ENCODE peak calls at places on chromosomes 11 and 22, in ten cellular contexts. A, G, S, F, W, M, Y, L, C and J are unnamed samples.

GRCh38 chr11:106399075-106399500 is 321.6 kb downstream of the AASDHPPT start:
- DNase-seq in W (peak; percentile 99), S (no peak), Y (peak; percentile 34), M (peak; percentile 100), G (peak; percentile 66), F (no peak), L (peak; percentile 92), A (no peak), C (peak; percentile 36), J (peak; percentile 91)

GRCh38 chr22:31230155-31230870 is 18.2 kb downstream of the LIMK2 start:
- DNase-seq in S (no peak), A (no peak), Y (no peak), F (no peak), L (no peak), G (no peak), M (peak; percentile 24), W (no peak), C (no peak), J (no peak)

GRCh38 chr22:50016988-50017700 is 4.6 kb upstream of the IL17REL start:
- DNase-seq in C (no peak), F (no peak), G (no peak), S (no peak), W (no peak), M (no peak), Y (no peak), L (peak; percentile 81), A (no peak), J (no peak)

GRCh38 chr22:30876925-30877553 is 91.5 kb downstream of the MORC2 start:
- DNase-seq in M (peak; percentile 70), Y (no peak), S (peak; percentile 90), A (no peak), L (no peak), G (no peak), F (no peak), W (no peak), C (no peak), J (no peak)

GRCh38 chr11:61776561-61777075 is 15.8 kb downstream of the TMEM258 start:
- DNase-seq in L (peak; percentile 59), S (peak; percentile 76), C (peak; percentile 28), M (peak; percentile 69), A (peak; percentile 65), Y (peak; percentile 41), F (peak; percentile 71), W (no peak), G (peak; percentile 47), J (no peak)

GRCh38 chr22:24819941-24820461 is 14.0 kb downstream of the SGSM1 start:
- DNase-seq in W (no peak), C (no peak), Y (peak; percentile 33), L (no peak), S (peak; percentile 57), A (no peak), G (no peak), M (no peak), F (no peak), J (no peak)

GRCh38 chr22:35637254-35637653 is 11.0 kb upstream of the APOL6 start:
- DNase-seq in A (no peak), F (no peak), C (no peak), G (no peak), W (no peak), Y (no peak), S (no peak), M (no peak), L (no peak), J (no peak)

GRCh38 chr22:42074153-42074750 is at the start of gene PHETA2:
- DNase-seq in G (peak; percentile 55), C (no peak), A (no peak), F (peak; percentile 14), S (peak; percentile 57), Y (no peak), M (peak; percentile 45), L (no peak), W (no peak), J (no peak)

GRCh38 chr11:65219930-65220213 is 38.1 kb downstream of the CAPN1 start:
- DNase-seq in Y (no peak), M (peak; percentile 15), C (no peak), G (no peak), S (no peak), A (no peak), F (no peak), L (no peak), W (peak; percentile 42), J (no peak)

GRCh38 chr11:84719935-84720577 is 907.1 kb downstream of the DLG2 start:
- DNase-seq in A (no peak), L (no peak), M (no peak), S (no peak), F (peak; percentile 54), Y (no peak), G (no peak), C (no peak), W (no peak), J (no peak)

GRCh38 chr11:68890490-68891231 is 13.0 kb downstream of the MRPL21 start:
- DNase-seq in F (no peak), G (peak; percentile 86), A (no peak), S (peak; percentile 82), C (no peak), L (no peak), Y (peak; percentile 35), W (peak; percentile 84), M (peak; percentile 73), J (peak; percentile 98)

GRCh38 chr22:33109532-33110148 is 51.5 kb upstream of the SYN3 start:
- DNase-seq in L (no peak), G (no peak), A (no peak), M (no peak), F (no peak), S (no peak), Y (no peak), C (no peak), W (no peak), J (no peak)

GRCh38 chr11:114586797-114587196 is 8.8 kb downstream of the NXPE4 start:
- DNase-seq in L (peak; percentile 9), A (peak; percentile 1), M (no peak), S (no peak), F (no peak), W (no peak), G (no peak), C (no peak), Y (no peak), J (no peak)

GRCh38 chr11:28231475-28231874 is 123.3 kb downstream of the METTL15 start:
- DNase-seq in M (peak; percentile 67), W (no peak), Y (no peak), A (no peak), L (peak; percentile 2), S (no peak), C (no peak), G (no peak), F (no peak), J (no peak)

GRCh38 chr11:19931141-19931767 is 218.6 kb downstream of the NAV2 start:
- DNase-seq in C (no peak), M (peak; percentile 33), G (no peak), Y (no peak), S (no peak), A (no peak), F (no peak), L (no peak), W (peak; percentile 44), J (no peak)

GRCh38 chr11:85821636-85822035 is 10.7 kb upstream of the SYTL2 start:
- DNase-seq in C (no peak), Y (no peak), S (no peak), M (peak; percentile 33), L (peak; percentile 66), G (no peak), F (no peak), A (no peak), W (no peak), J (no peak)

GRCh38 chr22:19730662-19731360 is 7.5 kb downstream of the GP1BB start:
- DNase-seq in C (peak; percentile 50), W (peak; percentile 3), G (peak; percentile 87), S (peak; percentile 87), L (peak; percentile 76), Y (peak; percentile 84), F (peak; percentile 91), M (peak; percentile 69), A (peak; percentile 83), J (peak; percentile 96)

GRCh38 chr22:39384750-39385480 is 14.7 kb upstream of the TAB1 start:
- DNase-seq in L (peak; percentile 23), S (peak; percentile 64), M (peak; percentile 22), G (no peak), Y (no peak), F (peak; percentile 44), C (no peak), W (no peak), A (peak; percentile 61), J (no peak)
- TF ChIP-seq CTCF in L (peak; percentile 10), S (peak; percentile 37), M (peak; percentile 44), G (peak; percentile 22), Y (no peak), F (peak; percentile 37), C (peak; percentile 27), W (peak; percentile 40), A (peak; percentile 63), J (peak; percentile 24)

GRCh38 chr11:130390071-130390758 is 38.2 kb downstream of the ADAMTS8 start:
- DNase-seq in C (peak; percentile 24), Y (no peak), A (peak; percentile 9), G (no peak), L (peak; percentile 63), F (peak; percentile 32), S (no peak), W (no peak), M (peak; percentile 88), J (no peak)
- TF ChIP-seq CTCF in C (peak; percentile 37), Y (peak; percentile 16), A (peak; percentile 62), G (peak; percentile 27), L (peak; percentile 47), F (peak; percentile 63), S (no peak), W (peak; percentile 70), M (peak; percentile 68), J (peak; percentile 64)

DNA sequence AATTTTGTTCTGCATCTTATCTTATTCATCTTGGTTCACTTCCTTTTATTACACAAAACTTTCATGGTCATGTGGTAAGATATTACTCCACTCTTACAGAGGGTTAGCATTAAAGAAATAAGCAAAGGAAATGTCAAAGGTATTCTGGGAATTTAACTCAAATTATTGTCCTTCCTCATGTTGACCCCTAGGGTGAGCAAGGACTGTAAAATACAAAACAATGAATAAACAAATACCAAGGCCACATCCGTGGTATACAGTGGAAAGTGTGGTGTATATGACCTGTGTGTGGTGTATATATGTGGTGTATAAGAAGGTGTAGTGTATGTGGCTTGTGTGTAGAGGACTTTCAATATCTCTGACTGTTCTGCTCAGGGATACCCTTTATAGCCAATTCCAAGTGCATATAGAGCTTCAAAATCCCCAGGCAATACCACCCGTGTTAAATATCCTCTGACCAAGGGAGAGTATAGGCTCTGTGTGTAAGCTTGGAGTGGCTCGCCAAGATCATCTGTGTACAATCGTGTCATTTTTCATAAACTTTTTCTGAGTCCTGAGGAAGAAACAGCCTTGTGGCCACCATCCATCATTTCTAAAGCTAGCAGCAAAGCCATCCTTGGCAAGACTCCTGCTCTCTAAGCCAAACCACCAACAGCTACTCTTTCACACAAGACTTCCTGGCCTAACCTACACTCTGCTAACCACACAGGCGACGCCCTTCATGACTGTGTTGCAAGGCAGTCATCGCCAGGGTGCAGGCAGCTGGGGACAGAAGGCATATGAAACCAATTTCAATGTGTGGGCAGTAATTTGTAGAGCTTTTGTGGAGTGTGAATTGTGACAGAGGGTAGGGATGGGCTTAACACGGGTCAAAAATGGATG is 548.0 kb downstream of the ETS1 start:
- DNase-seq in Y (peak; percentile 51), L (peak; percentile 94), A (no peak), F (no peak), W (peak; percentile 84), G (peak; percentile 52), C (no peak), S (no peak), M (peak; percentile 95), J (no peak)
- TF ChIP-seq CTCF in Y (no peak), L (no peak), A (peak; percentile 23), F (peak; percentile 24), W (peak; percentile 21), G (no peak), C (no peak), S (no peak), M (peak; percentile 15), J (no peak)

GRCh38 chr22:46845281-46846153 is 83.1 kb downstream of the TBC1D22A start:
- DNase-seq in Y (no peak), M (peak; percentile 86), A (no peak), W (no peak), F (no peak), G (no peak), C (no peak), L (no peak), S (no peak), J (peak; percentile 80)
- TF ChIP-seq CTCF in Y (no peak), M (peak; percentile 55), A (peak; percentile 16), W (peak; percentile 41), F (peak; percentile 57), G (peak; percentile 32), C (peak; percentile 27), L (peak; percentile 14), S (peak; percentile 38), J (peak; percentile 64)